ENCODE peak calls at places on chromosomes 12 and 14, in four cellular contexts. One of them, this sample, is unnamed.

GRCh38 chr12:113831486-113831885 is 134.6 kb downstream of the RBM19 start:
- DNase-seq in ureter: no peak
- DNase-seq in SK-N-SH: no peak
- DNase-seq in nephron progenitor cell: peak; percentile 32
- DNase-seq in this sample: no peak

GRCh38 chr12:19410211-19410610 is 29.1 kb upstream of the AEBP2 start:
- DNase-seq in ureter: no peak
- DNase-seq in SK-N-SH: peak; percentile 57
- DNase-seq in nephron progenitor cell: no peak
- DNase-seq in this sample: no peak

GRCh38 chr12:59938190-59938962 is 342.5 kb downstream of the SLC16A7 start:
- DNase-seq in ureter: no peak
- DNase-seq in SK-N-SH: no peak
- DNase-seq in nephron progenitor cell: no peak
- DNase-seq in this sample: no peak

GRCh38 chr12:12661086-12661485 is 34.9 kb downstream of the GPR19 start:
- DNase-seq in ureter: no peak
- DNase-seq in SK-N-SH: no peak
- DNase-seq in nephron progenitor cell: no peak
- DNase-seq in this sample: no peak

GRCh38 chr14:102150636-102151195 is 11.0 kb downstream of the WDR20 start:
- DNase-seq in ureter: no peak
- DNase-seq in SK-N-SH: no peak
- DNase-seq in nephron progenitor cell: no peak
- DNase-seq in this sample: no peak

GRCh38 chr14:80364274-80364673 is 153.0 kb upstream of the DIO2 start:
- DNase-seq in ureter: no peak
- DNase-seq in SK-N-SH: peak; percentile 4
- DNase-seq in nephron progenitor cell: no peak
- DNase-seq in this sample: no peak

GRCh38 chr14:54683882-54684794 is 117.2 kb downstream of the SAMD4A start:
- DNase-seq in ureter: peak; percentile 49
- DNase-seq in SK-N-SH: peak; percentile 66
- DNase-seq in nephron progenitor cell: no peak
- DNase-seq in this sample: no peak

GRCh38 chr12:64273527-64274403 is 51.7 kb upstream of the KICS2 start:
- DNase-seq in ureter: no peak
- DNase-seq in SK-N-SH: peak; percentile 30
- DNase-seq in nephron progenitor cell: peak; percentile 22
- DNase-seq in this sample: no peak

GRCh38 chr12:25264015-25264582 is 13.4 kb upstream of the KRAS start:
- DNase-seq in ureter: no peak
- DNase-seq in SK-N-SH: no peak
- DNase-seq in nephron progenitor cell: no peak
- DNase-seq in this sample: no peak

GRCh38 chr12:7959278-7960063 is 23.5 kb upstream of the SLC2A3 start:
- DNase-seq in ureter: no peak
- DNase-seq in SK-N-SH: no peak
- DNase-seq in nephron progenitor cell: no peak
- DNase-seq in this sample: no peak

GRCh38 chr12:83404521-83404920 is 717.8 kb downstream of the TMTC2 start:
- DNase-seq in ureter: no peak
- DNase-seq in SK-N-SH: no peak
- DNase-seq in nephron progenitor cell: no peak
- DNase-seq in this sample: no peak

GRCh38 chr12:70459786-70460185 is 93.7 kb downstream of the KCNMB4 start:
- DNase-seq in ureter: no peak
- DNase-seq in SK-N-SH: no peak
- DNase-seq in nephron progenitor cell: no peak
- DNase-seq in this sample: no peak

GRCh38 chr12:75706786-75707605 is 195.6 kb upstream of the KRR1 start:
- DNase-seq in ureter: no peak
- DNase-seq in SK-N-SH: peak; percentile 29
- DNase-seq in nephron progenitor cell: no peak
- DNase-seq in this sample: no peak

GRCh38 chr12:131057211-131057721 is 103.6 kb downstream of the ADGRD1 start:
- DNase-seq in ureter: peak; percentile 23
- DNase-seq in SK-N-SH: no peak
- DNase-seq in nephron progenitor cell: no peak
- DNase-seq in this sample: no peak

GRCh38 chr14:101957406-101958234 is 6.8 kb upstream of the DYNC1H1 start:
- DNase-seq in ureter: no peak
- DNase-seq in SK-N-SH: no peak
- DNase-seq in nephron progenitor cell: no peak
- DNase-seq in this sample: no peak

GRCh38 chr14:100332797-100333196 is 9.7 kb downstream of the SLC25A47 start:
- DNase-seq in ureter: no peak
- DNase-seq in SK-N-SH: no peak
- DNase-seq in nephron progenitor cell: peak; percentile 29
- DNase-seq in this sample: peak; percentile 90

GRCh38 chr12:69024413-69024812 is 91.4 kb upstream of the CPM start:
- DNase-seq in ureter: peak; percentile 53
- DNase-seq in SK-N-SH: no peak
- DNase-seq in nephron progenitor cell: peak; percentile 7
- DNase-seq in this sample: peak; percentile 3

GRCh38 chr12:122515275-122515674 is 11.5 kb downstream of the RSRC2 start:
- DNase-seq in ureter: no peak
- DNase-seq in SK-N-SH: no peak
- DNase-seq in nephron progenitor cell: no peak
- DNase-seq in this sample: no peak

This sample was measured in DMS79 treated with DMSO at 0.1 percent for 48 hours.